ENCODE peak calls at places on chromosomes 7 and 10, in five cellular contexts. One of them, this sample, is unnamed.
A peak's percentile ranks its signal among the peaks of the same experiment; 100 is the strongest.

GRCh38 chr10:60572511-60573194 is 183.0 kb upstream of the ANK3 start:
- DNase-seq in spleen: no peak
- DNase-seq in activated B cell treated with CpG ODN at 0.5 μM for 24 hours: no peak
- DNase-seq in amniotic stem cell: no peak
- DNase-seq in stimulated activated CD8-positive, alpha-beta memory T cell treated with anti-CD3 and anti-CD28 coated beads, Interleukin-4, amount 100 ng/mL, for 4 hours: no peak
- DNase-seq in this sample: peak; percentile 57

GRCh38 chr10:91756286-91756685 is 41.9 kb upstream of the TNKS2 start:
- DNase-seq in activated B cell treated with CpG ODN at 0.5 μM for 24 hours: no peak
- DNase-seq in stimulated activated CD8-positive, alpha-beta memory T cell treated with anti-CD3 and anti-CD28 coated beads, Interleukin-4, amount 100 ng/mL, for 4 hours: no peak
- DNase-seq in amniotic stem cell: no peak
- DNase-seq in spleen: no peak
- DNase-seq in this sample: no peak

GRCh38 chr10:87652261-87652660 is 7.4 kb upstream of the PAPSS2 start:
- DNase-seq in amniotic stem cell: no peak
- DNase-seq in stimulated activated CD8-positive, alpha-beta memory T cell treated with anti-CD3 and anti-CD28 coated beads, Interleukin-4, amount 100 ng/mL, for 4 hours: no peak
- DNase-seq in activated B cell treated with CpG ODN at 0.5 μM for 24 hours: no peak
- DNase-seq in spleen: no peak
- DNase-seq in this sample: no peak

GRCh38 chr7:49014870-49015269 is 90.5 kb downstream of the CDC14C start:
- DNase-seq in stimulated activated CD8-positive, alpha-beta memory T cell treated with anti-CD3 and anti-CD28 coated beads, Interleukin-4, amount 100 ng/mL, for 4 hours: no peak
- DNase-seq in activated B cell treated with CpG ODN at 0.5 μM for 24 hours: no peak
- DNase-seq in amniotic stem cell: no peak
- DNase-seq in spleen: no peak
- DNase-seq in this sample: no peak

GRCh38 chr10:50395279-50395678 is 144.0 kb upstream of the ASAH2 start:
- DNase-seq in spleen: no peak
- DNase-seq in amniotic stem cell: no peak
- DNase-seq in stimulated activated CD8-positive, alpha-beta memory T cell treated with anti-CD3 and anti-CD28 coated beads, Interleukin-4, amount 100 ng/mL, for 4 hours: no peak
- DNase-seq in activated B cell treated with CpG ODN at 0.5 μM for 24 hours: no peak
- DNase-seq in this sample: no peak

GRCh38 chr7:94123136-94123535 is 119.0 kb upstream of the BET1 start:
- DNase-seq in stimulated activated CD8-positive, alpha-beta memory T cell treated with anti-CD3 and anti-CD28 coated beads, Interleukin-4, amount 100 ng/mL, for 4 hours: no peak
- DNase-seq in activated B cell treated with CpG ODN at 0.5 μM for 24 hours: no peak
- DNase-seq in amniotic stem cell: no peak
- DNase-seq in spleen: no peak
- DNase-seq in this sample: no peak

GRCh38 chr7:107754642-107755041 is 10.7 kb downstream of the CBLL1 start:
- DNase-seq in spleen: no peak
- DNase-seq in amniotic stem cell: no peak
- DNase-seq in stimulated activated CD8-positive, alpha-beta memory T cell treated with anti-CD3 and anti-CD28 coated beads, Interleukin-4, amount 100 ng/mL, for 4 hours: no peak
- DNase-seq in activated B cell treated with CpG ODN at 0.5 μM for 24 hours: no peak
- DNase-seq in this sample: no peak

GRCh38 chr10:4804505-4804904 is 21.5 kb upstream of the AKR1E2 start:
- DNase-seq in spleen: no peak
- DNase-seq in stimulated activated CD8-positive, alpha-beta memory T cell treated with anti-CD3 and anti-CD28 coated beads, Interleukin-4, amount 100 ng/mL, for 4 hours: no peak
- DNase-seq in amniotic stem cell: no peak
- DNase-seq in activated B cell treated with CpG ODN at 0.5 μM for 24 hours: no peak
- DNase-seq in this sample: no peak

GRCh38 chr7:22452142-22452763 is 47.7 kb downstream of the STEAP1B start:
- DNase-seq in activated B cell treated with CpG ODN at 0.5 μM for 24 hours: peak; percentile 34
- DNase-seq in stimulated activated CD8-positive, alpha-beta memory T cell treated with anti-CD3 and anti-CD28 coated beads, Interleukin-4, amount 100 ng/mL, for 4 hours: no peak
- DNase-seq in amniotic stem cell: no peak
- DNase-seq in spleen: peak; percentile 80
- DNase-seq in this sample: peak; percentile 84

GRCh38 chr7:13790611-13791010 is 198.9 kb downstream of the ETV1 start:
- DNase-seq in stimulated activated CD8-positive, alpha-beta memory T cell treated with anti-CD3 and anti-CD28 coated beads, Interleukin-4, amount 100 ng/mL, for 4 hours: no peak
- DNase-seq in amniotic stem cell: no peak
- DNase-seq in activated B cell treated with CpG ODN at 0.5 μM for 24 hours: no peak
- DNase-seq in spleen: no peak
- DNase-seq in this sample: no peak

GRCh38 chr7:102097601-102098161 is 189.0 kb upstream of the SH2B2 start:
- DNase-seq in amniotic stem cell: no peak
- DNase-seq in stimulated activated CD8-positive, alpha-beta memory T cell treated with anti-CD3 and anti-CD28 coated beads, Interleukin-4, amount 100 ng/mL, for 4 hours: no peak
- DNase-seq in activated B cell treated with CpG ODN at 0.5 μM for 24 hours: no peak
- DNase-seq in spleen: no peak
- DNase-seq in this sample: no peak

GRCh38 chr10:95500649-95501048 is 60.5 kb downstream of the SORBS1 start:
- DNase-seq in stimulated activated CD8-positive, alpha-beta memory T cell treated with anti-CD3 and anti-CD28 coated beads, Interleukin-4, amount 100 ng/mL, for 4 hours: no peak
- DNase-seq in activated B cell treated with CpG ODN at 0.5 μM for 24 hours: no peak
- DNase-seq in amniotic stem cell: no peak
- DNase-seq in spleen: no peak
- DNase-seq in this sample: no peak

This sample was measured in H9.